ENCODE peak calls at places on chromosomes 4 and X, in eight cellular contexts. Q, V, U, G, K, E, A and R are unnamed samples. For H3K4me1, the result is how much of the 10 kb centered on the place peaks cover.

GRCh38 chrX:66176134-66176533 is 12.1 kb downstream of the HEPH start:
- DNase-seq in Q (no peak), V (no peak), U (no peak), G (no peak), K (no peak), E (no peak), A (no peak), R (no peak)

GRCh38 chr4:165208741-165209388 is 1.5 kb downstream of the KLHL2 start:
- DNase-seq in Q (no peak), V (no peak), U (peak), G (no peak), K (no peak), E (no peak), A (no peak), R (no peak)

GRCh38 chr4:169094656-169095231 is 84.7 kb upstream of the CBR4 start:
- DNase-seq in Q (no peak), V (no peak), U (no peak), G (no peak), K (no peak), E (no peak), A (no peak), R (no peak)

GRCh38 chr4:89222171-89222570 is 85.4 kb downstream of the GPRIN3 start:
- DNase-seq in Q (no peak), V (no peak), U (no peak), G (no peak), K (no peak), E (no peak), A (no peak), R (no peak)

GRCh38 chr4:185845966-185846365 is 34.0 kb upstream of the SORBS2 start:
- DNase-seq in Q (no peak), V (no peak), U (no peak), G (no peak), K (no peak), E (no peak), A (no peak), R (no peak)

GRCh38 chr4:87118826-87119225 is 101.6 kb downstream of the KLHL8 start:
- DNase-seq in Q (no peak), V (no peak), U (peak), G (no peak), K (no peak), E (peak), A (no peak), R (no peak)

GRCh38 chrX:13540602-13541001 is 28.8 kb upstream of the EGFL6 start:
- DNase-seq in Q (no peak), V (no peak), U (no peak), G (no peak), K (no peak), E (no peak), A (no peak), R (no peak)

GRCh38 chr4:140344111-140344510 is 29.3 kb upstream of the SCOC start:
- DNase-seq in Q (no peak), V (no peak), U (peak), G (no peak), K (no peak), E (peak), A (no peak), R (no peak)

GRCh38 chr4:106676173-106676921 is 307.8 kb upstream of the GIMD1 start:
- DNase-seq in Q (no peak), V (no peak), U (peak), G (no peak), K (no peak), E (peak), A (no peak), R (no peak)

GRCh38 chr4:128162434-128162833 is 101.3 kb downstream of the LARP1B start:
- DNase-seq in Q (no peak), V (no peak), U (no peak), G (no peak), K (no peak), E (peak), A (no peak), R (no peak)

GRCh38 chr4:41976775-41977516 is 4.6 kb upstream of the DCAF4L1 start:
- DNase-seq in Q (no peak), V (no peak), U (no peak), G (no peak), K (no peak), E (no peak), A (no peak), R (no peak)

GRCh38 chr4:158630893-158631292 is 40.8 kb downstream of the C4orf46 start:
- DNase-seq in Q (no peak), V (no peak), U (peak), G (no peak), K (no peak), E (peak), A (no peak), R (no peak)

GRCh38 chr4:72567821-72568620 is 1.0 kb downstream of the ADAMTS3 start:
- DNase-seq in Q (peak), V (peak), U (peak), G (peak), K (peak), E (peak), A (peak), R (no peak)

GRCh38 chrX:10038585-10038984 is 71.4 kb downstream of the CLDN34 start:
- DNase-seq in Q (no peak), V (no peak), U (no peak), G (no peak), K (no peak), E (no peak), A (no peak), R (no peak)

GRCh38 chrX:52410439-52411394 is 41.9 kb downstream of the XAGE2 start:
- DNase-seq in Q (peak), V (no peak), U (no peak), G (no peak), K (no peak), E (no peak), A (no peak), R (no peak)

GRCh38 chrX:140712413-140713173 is 3.0 kb downstream of the LINC00632 start:
- DNase-seq in Q (peak), V (peak), U (peak), G (peak), K (peak), E (peak), A (peak), R (no peak)

GRCh38 chr4:20624783-20625364 is 75.4 kb upstream of the PACRGL start:
- DNase-seq in Q (no peak), V (no peak), U (peak), G (no peak), K (no peak), E (no peak), A (no peak), R (no peak)

GRCh38 chrX:109472939-109473713 is 8.8 kb downstream of the GUCY2F start:
- DNase-seq in Q (no peak), V (no peak), U (peak), G (no peak), K (no peak), E (peak), A (no peak), R (no peak)

GRCh38 chrX:35115205-35115604 is 172.6 kb downstream of the FAM47B start:
- DNase-seq in Q (no peak), V (no peak), U (peak), G (no peak), K (no peak), E (peak), A (no peak), R (no peak)

GRCh38 chr4:78811034-78811433 is 34.9 kb downstream of the BMP2K start:
- DNase-seq in Q (no peak), V (no peak), U (no peak), G (no peak), K (no peak), E (no peak), A (no peak), R (no peak)

GRCh38 chr4:78809295-78809694 is 33.1 kb downstream of the BMP2K start:
- DNase-seq in Q (no peak), V (no peak), U (no peak), G (no peak), K (no peak), E (no peak), A (no peak), R (no peak)

GRCh38 chr4:78809928-78810835 is 34.0 kb downstream of the BMP2K start:
- DNase-seq in Q (no peak), V (no peak), U (no peak), G (no peak), K (no peak), E (no peak), A (no peak), R (no peak)

DNA sequence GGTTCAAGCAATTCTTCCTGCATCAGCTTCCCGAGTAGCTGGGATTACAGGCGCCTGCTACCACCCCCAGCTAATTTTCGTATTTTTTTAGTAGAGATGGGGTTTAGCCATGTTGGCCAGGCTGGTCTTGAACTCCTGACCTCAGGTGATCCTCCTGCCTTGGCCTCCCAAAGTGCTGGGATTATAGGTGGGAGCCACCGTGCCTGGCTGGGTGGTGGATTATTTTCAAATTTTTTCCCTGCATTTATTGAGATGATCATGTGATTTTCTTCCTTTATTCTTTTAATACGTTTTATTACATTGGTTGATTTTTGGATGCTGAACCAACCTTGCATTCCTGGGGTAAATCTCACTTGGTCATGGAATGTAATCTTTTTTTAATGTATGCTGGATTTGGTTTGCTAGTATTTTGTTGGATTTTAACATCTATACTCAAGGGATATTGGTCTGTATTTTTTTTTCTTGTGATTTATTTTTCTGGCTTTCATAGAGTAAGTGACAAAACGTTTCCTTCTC is 30.9 kb downstream of the BMP2K start:
- DNase-seq in Q (no peak), V (no peak), U (no peak), G (no peak), K (no peak), E (no peak), A (no peak), R (no peak)
- H3K4me1 ChIP-seq in Q (under half), V (under half), U (under half), G (under half), K (under half), E (under half), A (under half), R (under half)

GRCh38 chr4:40564004-40564403 is 65.7 kb downstream of the RBM47 start:
- DNase-seq in Q (peak), V (no peak), U (no peak), G (no peak), K (no peak), E (no peak), A (no peak), R (no peak)
- H3K4me1 ChIP-seq in Q (under half), V (under half), U (under half), G (under half), K (under half), E (under half), A (half or more), R (under half)

GRCh38 chr4:138948918-138949317 is 66.7 kb upstream of the NOCT start:
- DNase-seq in Q (peak), V (no peak), U (no peak), G (no peak), K (no peak), E (no peak), A (no peak), R (no peak)
- H3K4me1 ChIP-seq in Q (under half), V (under half), U (under half), G (under half), K (under half), E (under half), A (under half), R (under half)

DNA sequence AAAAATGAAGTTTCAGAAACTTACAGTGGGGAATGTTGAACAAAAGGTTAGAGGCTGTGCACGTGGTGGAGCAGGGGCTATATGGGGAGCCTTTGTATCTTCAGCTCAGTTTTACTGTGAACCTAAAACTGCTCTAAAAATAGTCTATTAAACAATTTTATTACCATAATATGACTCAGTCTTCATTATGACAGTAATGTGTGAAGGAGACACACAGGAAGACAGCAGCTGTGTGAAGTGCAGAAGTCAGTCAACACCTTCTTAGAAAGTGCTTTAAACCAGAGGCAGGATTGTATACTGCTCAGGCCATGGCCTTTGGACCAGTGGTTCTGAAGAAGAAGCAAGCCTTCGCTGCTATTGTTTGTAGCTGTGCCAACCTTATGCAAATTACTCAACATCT is 89.7 kb downstream of the ARHGAP10 start:
- DNase-seq in Q (no peak), V (no peak), U (no peak), G (no peak), K (no peak), E (no peak), A (no peak), R (no peak)
- H3K4me1 ChIP-seq in Q (under half), V (under half), U (under half), G (under half), K (under half), E (under half), A (under half), R (half or more)

DNA sequence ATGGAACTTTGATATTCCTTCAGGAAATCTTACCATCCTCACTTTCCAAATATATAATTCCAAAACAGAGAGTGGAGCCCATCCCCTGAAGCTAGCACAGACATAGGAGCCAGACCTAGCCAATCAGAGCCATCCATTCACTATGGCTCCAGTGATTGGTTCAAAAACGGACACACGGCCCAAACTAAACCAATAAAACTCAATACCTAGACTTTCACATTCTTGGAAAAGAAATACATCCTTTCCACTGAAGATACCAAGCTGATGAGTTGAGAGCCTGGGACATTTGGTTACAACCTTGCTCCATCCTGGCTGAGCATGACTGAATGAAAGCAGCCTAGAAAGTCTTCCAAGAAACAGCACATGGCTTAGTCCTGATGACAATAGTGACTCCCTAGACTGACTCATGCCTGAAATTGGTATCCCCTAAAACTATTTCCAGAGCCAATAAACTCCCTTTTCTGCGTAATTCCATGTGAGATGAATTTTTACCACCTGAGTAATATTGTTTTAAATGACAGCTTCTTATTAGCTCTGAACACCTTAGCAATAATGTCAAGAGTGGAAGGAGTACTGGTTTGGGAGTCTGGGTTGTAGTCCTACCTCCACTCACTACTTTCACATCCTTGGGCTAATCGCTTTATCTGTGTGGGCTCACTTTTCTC is 189.6 kb upstream of the LNX1 start:
- DNase-seq in Q (no peak), V (no peak), U (no peak), G (no peak), K (no peak), E (no peak), A (no peak), R (no peak)
- H3K4me1 ChIP-seq in Q (under half), V (under half), U (under half), G (under half), K (under half), E (under half), A (half or more), R (under half)

DNA sequence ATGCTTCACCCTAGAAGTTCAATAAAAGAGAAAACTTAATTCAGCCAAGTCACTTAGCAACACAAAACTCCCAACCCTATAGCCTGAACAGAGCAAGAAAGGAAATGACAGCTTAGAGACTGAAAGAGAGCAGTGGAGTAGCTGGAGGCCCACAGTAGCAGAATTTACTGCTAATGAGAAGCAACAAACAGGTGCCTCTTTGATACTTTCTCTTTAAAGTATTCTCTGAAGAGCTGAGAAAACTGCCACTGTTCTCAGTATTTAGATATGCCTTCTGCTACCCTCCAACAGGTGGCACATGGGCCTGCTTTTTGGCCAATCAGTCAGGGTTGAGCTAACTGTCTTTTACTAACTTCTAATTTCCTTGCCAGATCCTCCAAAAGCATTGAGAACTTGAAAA is 240.0 kb downstream of the GPC3 start:
- DNase-seq in Q (no peak), V (no peak), U (no peak), G (no peak), K (no peak), E (no peak), A (no peak), R (no peak)
- H3K4me1 ChIP-seq in Q (under half), V (under half), U (under half), G (under half), K (under half), E (under half), A (under half), R (under half)

GRCh38 chr4:54099287-54099958 is 540 bp upstream of the GSX2 start:
- DNase-seq in Q (no peak), V (no peak), U (peak), G (no peak), K (no peak), E (no peak), A (no peak), R (no peak)

GRCh38 chr4:54100607-54101189 is 735 bp downstream of the GSX2 start:
- DNase-seq in Q (no peak), V (no peak), U (no peak), G (no peak), K (no peak), E (no peak), A (no peak), R (no peak)

GRCh38 chr4:54101190-54102041 is 1.5 kb downstream of the GSX2 start:
- DNase-seq in Q (no peak), V (no peak), U (no peak), G (no peak), K (no peak), E (no peak), A (no peak), R (no peak)

GRCh38 chr4:54098375-54098774 is 1.6 kb upstream of the GSX2 start:
- DNase-seq in Q (no peak), V (no peak), U (no peak), G (no peak), K (no peak), E (no peak), A (no peak), R (no peak)

GRCh38 chr4:54099959-54100606 is at the start of gene GSX2:
- DNase-seq in Q (no peak), V (no peak), U (no peak), G (peak), K (no peak), E (no peak), A (no peak), R (no peak)
- H3K4me1 ChIP-seq in Q (under half), V (under half), U (under half), G (under half), K (under half), E (under half), A (under half), R (under half)

GRCh38 chr4:21964762-21965319 is 16.3 kb upstream of the KCNIP4 start:
- DNase-seq in Q (no peak), V (no peak), U (no peak), G (no peak), K (no peak), E (no peak), A (no peak), R (no peak)

DNA sequence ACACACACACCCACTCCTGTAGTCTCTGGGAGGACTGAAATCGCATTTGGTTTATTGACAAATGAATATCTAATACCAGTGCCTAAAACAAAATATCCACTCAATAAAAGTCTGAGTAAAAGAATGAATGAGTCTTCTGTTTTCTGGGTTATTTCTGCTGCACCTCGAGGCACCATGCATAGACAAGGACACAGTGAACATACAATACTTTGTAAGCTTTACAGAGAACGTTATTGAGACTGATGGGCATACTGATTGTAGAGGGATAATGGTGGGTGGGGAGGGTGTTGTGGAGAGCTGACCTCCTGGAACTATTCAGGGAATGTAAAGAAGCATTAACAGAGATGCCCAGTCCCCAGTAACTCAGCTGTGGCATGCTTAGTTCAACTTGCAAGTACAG is 14.1 kb upstream of the KCNIP4 start:
- DNase-seq in Q (no peak), V (no peak), U (no peak), G (no peak), K (no peak), E (no peak), A (no peak), R (no peak)
- H3K4me1 ChIP-seq in Q (under half), V (under half), U (under half), G (under half), K (under half), E (under half), A (under half), R (under half)